ENCODE peak calls at places on chromosomes 1 and 21, in seven cellular contexts. One of them, this sample, is unnamed.

GRCh38 chr1:244217711-244218110 is 166.6 kb downstream of the ZBTB18 start:
- DNase-seq in HTR-8/SVneo: no peak
- DNase-seq in neuronal stem cell: no peak
- DNase-seq in NCI-H748 treated with DMSO at 0.1 percent for 48 hours: no peak
- DNase-seq in activated CD4-positive, alpha-beta T cell treated with anti-CD3 and anti-CD28 coated beads, Interleukin-2, amount 50 U/mL, for 1 hour: no peak
- DNase-seq in Panc1: no peak
- DNase-seq in upper lobe of right lung: no peak
- DNase-seq in this sample: no peak

GRCh38 chr1:3772715-3773571 is at the start of gene SMIM1:
- DNase-seq in HTR-8/SVneo: no peak
- DNase-seq in neuronal stem cell: no peak
- DNase-seq in NCI-H748 treated with DMSO at 0.1 percent for 48 hours: no peak
- DNase-seq in activated CD4-positive, alpha-beta T cell treated with anti-CD3 and anti-CD28 coated beads, Interleukin-2, amount 50 U/mL, for 1 hour: no peak
- DNase-seq in Panc1: no peak
- DNase-seq in upper lobe of right lung: peak; percentile 75
- DNase-seq in this sample: no peak

GRCh38 chr1:15950763-15951295 is 25.1 kb downstream of the ZBTB17 start:
- DNase-seq in HTR-8/SVneo: peak; percentile 41
- DNase-seq in neuronal stem cell: no peak
- DNase-seq in NCI-H748 treated with DMSO at 0.1 percent for 48 hours: no peak
- DNase-seq in activated CD4-positive, alpha-beta T cell treated with anti-CD3 and anti-CD28 coated beads, Interleukin-2, amount 50 U/mL, for 1 hour: peak; percentile 73
- DNase-seq in Panc1: no peak
- DNase-seq in upper lobe of right lung: no peak
- DNase-seq in this sample: peak; percentile 49

GRCh38 chr1:12104417-12104816 is 41.3 kb downstream of the TNFRSF8 start:
- DNase-seq in HTR-8/SVneo: no peak
- DNase-seq in neuronal stem cell: no peak
- DNase-seq in NCI-H748 treated with DMSO at 0.1 percent for 48 hours: no peak
- DNase-seq in activated CD4-positive, alpha-beta T cell treated with anti-CD3 and anti-CD28 coated beads, Interleukin-2, amount 50 U/mL, for 1 hour: no peak
- DNase-seq in Panc1: no peak
- DNase-seq in upper lobe of right lung: no peak
- DNase-seq in this sample: no peak

GRCh38 chr21:43827015-43827611 is 37.7 kb downstream of the RRP1 start:
- DNase-seq in HTR-8/SVneo: no peak
- DNase-seq in neuronal stem cell: no peak
- DNase-seq in NCI-H748 treated with DMSO at 0.1 percent for 48 hours: no peak
- DNase-seq in activated CD4-positive, alpha-beta T cell treated with anti-CD3 and anti-CD28 coated beads, Interleukin-2, amount 50 U/mL, for 1 hour: no peak
- DNase-seq in Panc1: no peak
- DNase-seq in upper lobe of right lung: no peak
- DNase-seq in this sample: no peak

GRCh38 chr1:43622471-43622870 is 27.5 kb upstream of the KDM4A start:
- DNase-seq in HTR-8/SVneo: no peak
- DNase-seq in neuronal stem cell: no peak
- DNase-seq in NCI-H748 treated with DMSO at 0.1 percent for 48 hours: no peak
- DNase-seq in activated CD4-positive, alpha-beta T cell treated with anti-CD3 and anti-CD28 coated beads, Interleukin-2, amount 50 U/mL, for 1 hour: no peak
- DNase-seq in Panc1: no peak
- DNase-seq in upper lobe of right lung: no peak
- DNase-seq in this sample: no peak

GRCh38 chr21:25572895-25573310 is 34.4 kb downstream of the MRPL39 start:
- DNase-seq in HTR-8/SVneo: no peak
- DNase-seq in neuronal stem cell: no peak
- DNase-seq in NCI-H748 treated with DMSO at 0.1 percent for 48 hours: no peak
- DNase-seq in activated CD4-positive, alpha-beta T cell treated with anti-CD3 and anti-CD28 coated beads, Interleukin-2, amount 50 U/mL, for 1 hour: no peak
- DNase-seq in Panc1: no peak
- DNase-seq in upper lobe of right lung: no peak
- DNase-seq in this sample: no peak

GRCh38 chr1:17236779-17237601 is 11.9 kb upstream of the PADI3 start:
- DNase-seq in HTR-8/SVneo: peak; percentile 81
- DNase-seq in neuronal stem cell: peak; percentile 89
- DNase-seq in NCI-H748 treated with DMSO at 0.1 percent for 48 hours: peak; percentile 53
- DNase-seq in activated CD4-positive, alpha-beta T cell treated with anti-CD3 and anti-CD28 coated beads, Interleukin-2, amount 50 U/mL, for 1 hour: peak; percentile 91
- DNase-seq in Panc1: peak; percentile 87
- DNase-seq in upper lobe of right lung: peak; percentile 90
- DNase-seq in this sample: peak; percentile 61

GRCh38 chr1:153976819-153977249 is 640 bp downstream of the JTB start:
- DNase-seq in HTR-8/SVneo: no peak
- DNase-seq in neuronal stem cell: no peak
- DNase-seq in NCI-H748 treated with DMSO at 0.1 percent for 48 hours: no peak
- DNase-seq in activated CD4-positive, alpha-beta T cell treated with anti-CD3 and anti-CD28 coated beads, Interleukin-2, amount 50 U/mL, for 1 hour: no peak
- DNase-seq in Panc1: no peak
- DNase-seq in upper lobe of right lung: no peak
- DNase-seq in this sample: no peak

GRCh38 chr1:182598296-182598695 is 5.9 kb downstream of the RGS16 start:
- DNase-seq in HTR-8/SVneo: no peak
- DNase-seq in neuronal stem cell: no peak
- DNase-seq in NCI-H748 treated with DMSO at 0.1 percent for 48 hours: no peak
- DNase-seq in activated CD4-positive, alpha-beta T cell treated with anti-CD3 and anti-CD28 coated beads, Interleukin-2, amount 50 U/mL, for 1 hour: no peak
- DNase-seq in Panc1: no peak
- DNase-seq in upper lobe of right lung: no peak
- DNase-seq in this sample: no peak

GRCh38 chr1:62187548-62187947 is 7.1 kb upstream of the L1TD1 start:
- DNase-seq in HTR-8/SVneo: no peak
- DNase-seq in neuronal stem cell: no peak
- DNase-seq in NCI-H748 treated with DMSO at 0.1 percent for 48 hours: no peak
- DNase-seq in activated CD4-positive, alpha-beta T cell treated with anti-CD3 and anti-CD28 coated beads, Interleukin-2, amount 50 U/mL, for 1 hour: no peak
- DNase-seq in Panc1: no peak
- DNase-seq in upper lobe of right lung: no peak
- DNase-seq in this sample: no peak

GRCh38 chr1:9917901-9918300 is 7.8 kb upstream of the CTNNBIP1 start:
- DNase-seq in HTR-8/SVneo: no peak
- DNase-seq in neuronal stem cell: no peak
- DNase-seq in NCI-H748 treated with DMSO at 0.1 percent for 48 hours: no peak
- DNase-seq in activated CD4-positive, alpha-beta T cell treated with anti-CD3 and anti-CD28 coated beads, Interleukin-2, amount 50 U/mL, for 1 hour: no peak
- DNase-seq in Panc1: no peak
- DNase-seq in upper lobe of right lung: no peak
- DNase-seq in this sample: no peak

GRCh38 chr1:57474097-57474750 is 50.4 kb upstream of the DAB1 start:
- DNase-seq in HTR-8/SVneo: peak; percentile 10
- DNase-seq in neuronal stem cell: no peak
- DNase-seq in NCI-H748 treated with DMSO at 0.1 percent for 48 hours: no peak
- DNase-seq in activated CD4-positive, alpha-beta T cell treated with anti-CD3 and anti-CD28 coated beads, Interleukin-2, amount 50 U/mL, for 1 hour: no peak
- DNase-seq in Panc1: no peak
- DNase-seq in upper lobe of right lung: no peak
- DNase-seq in this sample: no peak